ENCODE peak calls at places on chromosomes 6 and 20, in six cellular contexts. H is cardiac septum; C is HFFc6; T is NCI-H510A treated with DMSO at 0.1 percent for 48 hours; F is NCI-H1417; W is activated naive CD8-positive, alpha-beta T cell treated with anti-CD3 and anti-CD28 coated beads for 36 hours. N is an unnamed sample.

GRCh38 chr6:31414771-31415270 is 11.4 kb downstream of the MICA start:
- DNase-seq in T (no peak), F (no peak), W (no peak), H (no peak), C (no peak), N (no peak)

GRCh38 chr6:35360349-35361138 is 18.2 kb downstream of the PPARD start:
- DNase-seq in T (no peak), W (no peak), H (peak; percentile 75), F (no peak), C (no peak), N (no peak)

GRCh38 chr6:45069091-45069490 is 259.0 kb upstream of the RUNX2 start:
- DNase-seq in W (no peak), F (no peak), C (no peak), H (no peak), T (no peak), N (peak; percentile 61)

GRCh38 chr6:142240203-142240602 is 61.6 kb upstream of the ADGRG6 start:
- DNase-seq in C (no peak), F (no peak), W (no peak), H (no peak), T (no peak), N (no peak)

GRCh38 chr20:58889334-58890072 is 37.0 kb downstream of the GNAS start:
- DNase-seq in F (no peak), H (no peak), T (peak; percentile 25), C (no peak), W (peak; percentile 14), N (no peak)

GRCh38 chr6:141290871-141291270 is 841.9 kb upstream of the GJE1 start:
- DNase-seq in W (no peak), C (no peak), F (no peak), H (no peak), T (no peak), N (no peak)

GRCh38 chr6:111406200-111406711 is 76.8 kb downstream of the REV3L start:
- DNase-seq in F (no peak), C (no peak), T (no peak), H (no peak), W (no peak), N (no peak)

GRCh38 chr20:44582321-44583025 is at the start of gene PKIG:
- DNase-seq in C (peak; percentile 59), F (no peak), T (no peak), W (no peak), H (no peak), N (no peak)

GRCh38 chr6:113219783-113220182 is 637.4 kb upstream of the MARCKS start:
- DNase-seq in H (no peak), W (no peak), C (no peak), T (no peak), F (no peak), N (no peak)

GRCh38 chr6:152314483-152314832 is 322.7 kb downstream of the SYNE1 start:
- DNase-seq in T (no peak), H (no peak), C (no peak), F (no peak), W (no peak), N (no peak)

GRCh38 chr6:28252507-28252975 is 472 bp upstream of the ZKSCAN4 start:
- DNase-seq in C (no peak), F (no peak), W (no peak), T (no peak), H (no peak), N (no peak)

GRCh38 chr20:20393770-20394169 is 25.9 kb downstream of the INSM1 start:
- DNase-seq in H (no peak), C (no peak), W (no peak), F (no peak), T (no peak), N (no peak)

GRCh38 chr6:52571099-52571755 is 5.6 kb downstream of the TRAM2 start:
- DNase-seq in F (no peak), T (no peak), H (no peak), W (no peak), C (no peak), N (no peak)

GRCh38 chr20:13870349-13870748 is 85.5 kb downstream of the NDUFAF5 start:
- DNase-seq in F (no peak), H (no peak), T (no peak), C (no peak), W (no peak), N (no peak)

GRCh38 chr6:133062077-133062476 is 179.1 kb upstream of the EYA4 start:
- DNase-seq in W (no peak), F (no peak), C (no peak), T (no peak), H (no peak), N (no peak)

GRCh38 chr6:30206152-30206551 is 7.1 kb downstream of the TRIM26 start:
- DNase-seq in F (no peak), T (no peak), W (no peak), H (no peak), C (peak; percentile 14), N (no peak)

GRCh38 chr6:22099923-22100322 is 196.9 kb downstream of the PRL start:
- DNase-seq in H (no peak), W (no peak), T (no peak), C (no peak), F (no peak), N (no peak)

GRCh38 chr6:149923327-149923986 is 536 bp upstream of the RAET1G start:
- DNase-seq in T (no peak), F (no peak), H (peak; percentile 33), W (no peak), C (no peak), N (no peak)

GRCh38 chr6:78533426-78533825 is 333.9 kb upstream of the IRAK1BP1 start:
- DNase-seq in F (no peak), W (no peak), H (no peak), T (no peak), C (no peak), N (no peak)

GRCh38 chr20:1907586-1907985 is 12.4 kb downstream of the SIRPA start:
- DNase-seq in F (no peak), T (no peak), C (peak; percentile 25), W (no peak), H (no peak), N (no peak)

GRCh38 chr6:42315991-42316378 is 98.3 kb upstream of the MRPS10 start:
- DNase-seq in T (no peak), H (no peak), W (peak; percentile 14), C (peak; percentile 94), F (no peak), N (no peak)

GRCh38 chr6:119351005-119351394 is 1.4 kb upstream of the MAN1A1 start:
- DNase-seq in T (peak; percentile 80), F (no peak), C (peak; percentile 44), H (no peak), W (no peak), N (peak; percentile 51)

GRCh38 chr6:169811521-169812256 is 60.3 kb downstream of the ERMARD start:
- DNase-seq in F (no peak), C (no peak), T (no peak), H (no peak), W (no peak), N (no peak)

GRCh38 chr6:107704377-107705013 is 119.6 kb downstream of the SCML4 start:
- DNase-seq in T (no peak), C (peak; percentile 23), H (no peak), F (peak; percentile 53), W (no peak), N (no peak)

GRCh38 chr20:61436674-61437279 is 184.7 kb downstream of the CDH4 start:
- DNase-seq in F (peak; percentile 58), C (peak; percentile 11), T (no peak), H (peak; percentile 43), W (no peak), N (no peak)

GRCh38 chr6:12313992-12314589 is 23.9 kb downstream of the EDN1 start:
- DNase-seq in W (no peak), H (no peak), F (no peak), C (peak; percentile 41), T (no peak), N (no peak)

GRCh38 chr6:83474309-83474708 is 38.0 kb upstream of the PRSS35 start:
- DNase-seq in F (no peak), C (no peak), T (no peak), H (no peak), W (no peak), N (peak; percentile 5)

GRCh38 chr20:9407805-9408421 is 106.5 kb upstream of the LAMP5 start:
- DNase-seq in F (peak; percentile 85), C (peak; percentile 71), W (peak; percentile 30), T (peak; percentile 78), H (no peak), N (peak; percentile 77)

GRCh38 chr6:153215242-153215641 is 84.2 kb upstream of the RGS17 start:
- DNase-seq in C (no peak), F (no peak), W (no peak), H (no peak), T (no peak), N (no peak)

GRCh38 chr6:46191961-46192360 is 21.2 kb upstream of the ENPP5 start:
- DNase-seq in T (no peak), C (peak; percentile 52), F (no peak), H (no peak), W (no peak), N (no peak)

GRCh38 chr20:53656653-53657288 is 63.1 kb upstream of the ZNF217 start:
- DNase-seq in C (peak; percentile 75), W (no peak), T (no peak), H (no peak), F (no peak), N (no peak)

GRCh38 chr6:112252571-112253504 is 1.5 kb downstream of the LAMA4 start:
- DNase-seq in H (no peak), C (no peak), W (no peak), T (no peak), F (no peak), N (no peak)

GRCh38 chr6:141335476-141335875 is 797.2 kb upstream of the GJE1 start:
- DNase-seq in H (no peak), C (no peak), F (no peak), W (no peak), T (no peak), N (no peak)

N was measured in T47D.